ENCODE peak calls at places on chromosomes 3 and 15, in eight cellular contexts. X, D, P, I, G, J, C and W are unnamed samples.

GRCh38 chr3:150687613-150688012 is 16.1 kb downstream of the ERICH6 start:
- DNase-seq in P (no peak), C (no peak), I (no peak), D (no peak), X (no peak), G (no peak), J (no peak), W (no peak)

GRCh38 chr3:159828542-159828943 is 160.1 kb upstream of the IL12A start:
- DNase-seq in C (peak; percentile 29), J (peak; percentile 64), D (peak; percentile 80), G (peak; percentile 58), I (peak; percentile 35), X (peak; percentile 74), P (peak; percentile 73), W (peak; percentile 77)

GRCh38 chr3:140117111-140117526 is 182.1 kb downstream of the CLSTN2 start:
- DNase-seq in G (no peak), C (no peak), J (no peak), P (peak; percentile 3), I (no peak), D (no peak), X (no peak), W (peak; percentile 7)

GRCh38 chr3:25037049-25037547 is 391.0 kb upstream of the RARB start:
- DNase-seq in I (no peak), P (no peak), G (no peak), D (peak; percentile 43), C (no peak), J (no peak), X (no peak), W (peak; percentile 57)

GRCh38 chr3:18853269-18853668 is 295.0 kb upstream of the KCNH8 start:
- DNase-seq in D (no peak), G (no peak), I (no peak), P (no peak), X (peak; percentile 1), J (peak; percentile 86), C (peak; percentile 88), W (no peak)

GRCh38 chr3:47427866-47428265 is 47.0 kb downstream of the PTPN23 start:
- DNase-seq in G (no peak), C (no peak), J (no peak), I (no peak), X (no peak), D (no peak), P (no peak), W (no peak)

GRCh38 chr3:45084820-45085816 is 59.0 kb downstream of the CLEC3B start:
- DNase-seq in G (no peak), J (no peak), C (no peak), D (peak; percentile 98), X (no peak), I (no peak), P (no peak), W (peak; percentile 41)

GRCh38 chr3:191316876-191317603 is 12.2 kb upstream of the CCDC50 start:
- DNase-seq in D (no peak), P (no peak), G (no peak), I (no peak), X (no peak), J (no peak), C (no peak), W (no peak)

GRCh38 chr3:7682822-7683229 is 818.8 kb upstream of the LMCD1 start:
- DNase-seq in G (no peak), J (no peak), D (peak; percentile 85), I (peak; percentile 18), P (peak; percentile 52), X (no peak), C (no peak), W (peak; percentile 8)

GRCh38 chr15:29090617-29091466 is 178.8 kb downstream of the NSMCE3 start:
- DNase-seq in X (peak; percentile 79), I (peak; percentile 12), P (peak; percentile 78), J (no peak), G (peak; percentile 59), D (peak; percentile 28), C (peak; percentile 43), W (peak; percentile 30)

GRCh38 chr3:29694783-29695182 is 413.9 kb downstream of the RBMS3 start:
- DNase-seq in C (no peak), J (no peak), P (peak; percentile 48), D (peak; percentile 97), G (no peak), I (peak; percentile 42), X (no peak), W (peak; percentile 76)

GRCh38 chr15:80828796-80829195 is 49.6 kb downstream of the CEMIP start:
- DNase-seq in P (no peak), X (no peak), G (no peak), D (no peak), I (no peak), J (no peak), C (no peak), W (no peak)

GRCh38 chr3:13477946-13478345 is 2.2 kb upstream of the HDAC11 start:
- DNase-seq in D (no peak), X (no peak), I (no peak), J (no peak), G (no peak), P (no peak), C (no peak), W (no peak)
- H3K4me3 ChIP-seq in D (no peak overlapping the region), X (no peak overlapping the region), I (no peak overlapping the region), J (no peak overlapping the region), G (no peak overlapping the region), P (no peak overlapping the region), C (no peak overlapping the region), W (no peak overlapping the region)

DNA sequence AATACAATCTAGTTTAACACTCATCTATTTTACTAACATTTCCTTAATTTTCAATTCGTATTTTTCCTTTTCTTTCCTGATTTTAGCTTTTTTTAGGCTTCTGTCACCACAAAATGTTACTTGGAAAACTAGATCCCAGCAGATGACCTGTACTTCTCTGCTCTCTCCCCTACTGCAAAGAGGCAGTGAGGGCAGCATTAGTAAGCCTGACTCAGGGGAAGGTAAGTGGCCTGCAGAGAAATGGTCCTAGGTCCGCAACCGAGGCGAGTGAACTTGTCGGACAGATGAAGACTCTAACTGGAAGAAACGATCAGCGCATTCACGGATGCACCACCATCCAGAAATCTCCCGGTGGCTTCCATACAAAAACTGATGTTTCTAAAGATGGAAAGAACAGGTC is 20.4 kb downstream of the TMEM43 start:
- DNase-seq in J (no peak), P (no peak), C (no peak), X (no peak), I (no peak), G (no peak), D (peak; percentile 77), W (no peak)
- H3K4me2 ChIP-seq in J (no peak overlapping the region), P (no peak overlapping the region), C (no peak overlapping the region), X (peak overlapping the region; percentile 60), I (peak overlapping the region; percentile 55), G (no peak overlapping the region), D (peak overlapping the region; percentile 74), W (peak overlapping the region; percentile 64)

GRCh38 chr15:89903015-89903857 is 9.4 kb upstream of the AP3S2 start:
- DNase-seq in D (no peak), X (no peak), I (no peak), G (no peak), J (no peak), C (no peak), P (no peak), W (no peak)

GRCh38 chr15:89903858-89904130 is 9.0 kb downstream of the ARPIN start:
- DNase-seq in X (no peak), P (no peak), J (no peak), D (no peak), I (no peak), G (no peak), C (no peak), W (no peak)

GRCh38 chr15:89907289-89907688 is 5.5 kb downstream of the ARPIN start:
- DNase-seq in I (no peak), J (no peak), C (no peak), D (peak; percentile 22), X (no peak), P (no peak), G (no peak), W (no peak)

GRCh38 chr15:89905846-89906378 is 6.8 kb downstream of the ARPIN start:
- DNase-seq in C (no peak), X (no peak), G (no peak), J (no peak), P (no peak), I (no peak), D (no peak), W (no peak)

DNA sequence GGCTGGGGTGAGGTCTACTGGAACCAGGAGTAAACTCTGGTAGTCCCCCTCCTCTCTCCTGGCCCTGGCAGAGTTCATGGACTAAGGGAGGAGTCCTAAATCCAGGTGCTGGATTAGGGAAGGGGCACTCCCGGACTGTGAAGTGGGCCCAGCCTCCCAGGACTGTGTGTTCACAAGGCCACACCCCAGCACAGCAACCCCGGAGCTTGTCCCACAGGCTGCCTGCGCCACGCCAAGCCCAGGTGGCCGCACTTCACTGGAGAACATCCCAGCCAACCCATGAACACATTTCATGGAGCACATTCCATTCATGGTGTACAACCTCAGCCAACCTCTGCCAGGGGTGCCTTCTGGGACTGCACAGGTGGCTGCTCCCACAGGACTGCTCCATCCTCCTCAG is 8.2 kb downstream of the ARPIN start:
- DNase-seq in I (no peak), C (no peak), J (no peak), G (no peak), P (no peak), D (no peak), X (no peak), W (no peak)
- TF ChIP-seq EZH2phosphoT487 in I (no peak), C (no peak), J (no peak), G (no peak), P (no peak), D (no peak), X (no peak), W (no peak)

GRCh38 chr15:70796516-70797310 is 33.4 kb upstream of the UACA start:
- DNase-seq in X (no peak), P (no peak), C (no peak), J (no peak), D (no peak), I (no peak), G (no peak), W (no peak)

GRCh38 chr15:70792171-70792573 is 28.8 kb upstream of the UACA start:
- DNase-seq in J (no peak), C (no peak), I (peak; percentile 47), P (no peak), G (no peak), X (no peak), D (peak; percentile 90), W (no peak)

GRCh38 chr15:70793694-70794093 is 30.3 kb upstream of the UACA start:
- DNase-seq in P (no peak), C (no peak), D (no peak), X (no peak), G (no peak), I (no peak), J (no peak), W (no peak)

GRCh38 chr15:70795311-70795665 is 31.9 kb upstream of the UACA start:
- DNase-seq in G (no peak), J (no peak), X (no peak), D (peak; percentile 95), C (no peak), P (no peak), I (peak; percentile 54), W (peak; percentile 65)

DNA sequence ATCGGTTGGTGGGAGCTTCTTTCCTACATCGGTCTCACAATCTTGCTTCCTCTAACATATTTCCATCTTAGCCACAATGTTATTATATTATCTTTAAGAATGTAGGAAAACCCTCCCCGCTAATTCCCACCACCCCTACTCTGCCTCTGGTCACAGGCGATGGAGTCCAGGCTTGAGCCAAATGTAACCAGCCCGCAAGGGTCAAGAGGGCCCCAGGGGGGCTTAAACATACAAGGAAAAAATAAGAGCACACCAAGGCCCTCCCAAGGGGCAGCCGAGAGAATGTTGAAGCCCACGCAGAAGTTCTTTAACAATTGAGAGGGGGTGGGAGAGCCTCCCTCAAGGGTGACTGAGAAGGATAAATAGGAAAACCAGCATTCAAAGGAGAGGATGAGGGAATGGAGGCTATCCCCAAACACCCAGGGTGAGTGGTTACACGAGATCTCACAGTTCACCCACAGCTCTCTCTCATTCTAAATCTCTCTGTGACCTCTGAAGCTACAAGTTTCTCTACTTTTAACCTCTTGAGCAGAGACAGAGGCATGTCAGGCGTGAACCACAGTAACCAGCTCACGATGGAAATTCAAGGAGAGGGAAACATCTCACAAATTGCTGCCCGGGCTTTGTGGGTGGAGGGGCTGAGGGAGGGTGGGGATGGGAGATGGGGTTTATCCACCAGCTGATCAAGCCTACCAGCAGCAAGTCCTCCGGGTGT is 31.4 kb upstream of the UACA start:
- DNase-seq in P (no peak), G (no peak), J (no peak), I (no peak), C (no peak), X (no peak), D (peak; percentile 63), W (no peak)
- H3K4me3 ChIP-seq in P (no peak overlapping the region), G (no peak overlapping the region), J (no peak overlapping the region), I (no peak overlapping the region), C (no peak overlapping the region), X (peak overlapping the region; percentile 26), D (peak overlapping the region; percentile 39), W (no peak overlapping the region)